ENCODE peak calls at places on chromosomes 7 and 10, in six cellular contexts. One of them, this sample, is unnamed.

GRCh38 chr10:12198156-12198555 is 2.2 kb downstream of the CDC123 start:
- DNase-seq in astrocyte of the spinal cord: no peak
- DNase-seq in HuH-7.5: no peak
- DNase-seq in PC-3: no peak
- DNase-seq in SJSA1: no peak
- DNase-seq in EH: no peak
- DNase-seq in this sample: no peak

GRCh38 chr10:87761892-87762291 is 56.1 kb downstream of the ATAD1 start:
- DNase-seq in astrocyte of the spinal cord: peak; percentile 69
- DNase-seq in HuH-7.5: no peak
- DNase-seq in PC-3: peak; percentile 65
- DNase-seq in SJSA1: peak; percentile 22
- DNase-seq in EH: peak; percentile 77
- DNase-seq in this sample: peak; percentile 37

GRCh38 chr7:98250789-98251188 is 1.2 kb downstream of the TECPR1 start:
- DNase-seq in astrocyte of the spinal cord: no peak
- DNase-seq in HuH-7.5: no peak
- DNase-seq in PC-3: peak; percentile 21
- DNase-seq in SJSA1: no peak
- DNase-seq in EH: no peak
- DNase-seq in this sample: peak; percentile 43

GRCh38 chr7:118969370-118969769 is 744.9 kb downstream of the ANKRD7 start:
- DNase-seq in astrocyte of the spinal cord: no peak
- DNase-seq in HuH-7.5: no peak
- DNase-seq in PC-3: no peak
- DNase-seq in SJSA1: no peak
- DNase-seq in EH: no peak
- DNase-seq in this sample: no peak

GRCh38 chr10:61464461-61465215 is 11.5 kb upstream of the TMEM26 start:
- DNase-seq in astrocyte of the spinal cord: peak; percentile 38
- DNase-seq in HuH-7.5: no peak
- DNase-seq in PC-3: peak; percentile 94
- DNase-seq in SJSA1: peak; percentile 20
- DNase-seq in EH: peak; percentile 86
- DNase-seq in this sample: peak; percentile 47

GRCh38 chr10:102120142-102120986 is at the start of gene LDB1:
- DNase-seq in astrocyte of the spinal cord: peak; percentile 80
- DNase-seq in HuH-7.5: peak; percentile 89
- DNase-seq in PC-3: peak; percentile 65
- DNase-seq in SJSA1: peak; percentile 86
- DNase-seq in EH: peak; percentile 87
- DNase-seq in this sample: peak; percentile 60

GRCh38 chr10:132360766-132361447 is 28.9 kb downstream of the LRRC27 start:
- DNase-seq in astrocyte of the spinal cord: no peak
- DNase-seq in HuH-7.5: peak; percentile 70
- DNase-seq in PC-3: no peak
- DNase-seq in SJSA1: no peak
- DNase-seq in EH: peak; percentile 13
- DNase-seq in this sample: no peak

GRCh38 chr10:112963835-112964234 is 13.8 kb downstream of the TCF7L2 start:
- DNase-seq in astrocyte of the spinal cord: no peak
- DNase-seq in HuH-7.5: no peak
- DNase-seq in PC-3: peak; percentile 41
- DNase-seq in SJSA1: peak; percentile 88
- DNase-seq in EH: peak; percentile 81
- DNase-seq in this sample: peak; percentile 43

GRCh38 chr10:66555061-66555460 is 370.8 kb upstream of the LRRTM3 start:
- DNase-seq in astrocyte of the spinal cord: peak; percentile 16
- DNase-seq in HuH-7.5: no peak
- DNase-seq in PC-3: no peak
- DNase-seq in SJSA1: no peak
- DNase-seq in EH: peak; percentile 4
- DNase-seq in this sample: no peak

GRCh38 chr10:110568055-110568735 is 700 bp downstream of the SMC3 start:
- DNase-seq in astrocyte of the spinal cord: peak; percentile 13
- DNase-seq in HuH-7.5: no peak
- DNase-seq in PC-3: peak; percentile 7
- DNase-seq in SJSA1: peak; percentile 97
- DNase-seq in EH: peak; percentile 44
- DNase-seq in this sample: no peak

GRCh38 chr10:21334891-21335696 is 190.4 kb downstream of the SKIDA1 start:
- DNase-seq in astrocyte of the spinal cord: peak; percentile 90
- DNase-seq in HuH-7.5: no peak
- DNase-seq in PC-3: peak; percentile 91
- DNase-seq in SJSA1: peak; percentile 74
- DNase-seq in EH: peak; percentile 89
- DNase-seq in this sample: peak; percentile 88

GRCh38 chr10:96374639-96374984 is 15.8 kb upstream of the OPALIN start:
- DNase-seq in astrocyte of the spinal cord: no peak
- DNase-seq in HuH-7.5: peak; percentile 36
- DNase-seq in PC-3: no peak
- DNase-seq in SJSA1: no peak
- DNase-seq in EH: no peak
- DNase-seq in this sample: no peak

GRCh38 chr10:51485668-51486067 is 213.7 kb downstream of the CSTF2T start:
- DNase-seq in astrocyte of the spinal cord: no peak
- DNase-seq in HuH-7.5: no peak
- DNase-seq in PC-3: no peak
- DNase-seq in SJSA1: no peak
- DNase-seq in EH: no peak
- DNase-seq in this sample: no peak

GRCh38 chr7:98107313-98107691 is 640 bp downstream of the LMTK2 start:
- DNase-seq in astrocyte of the spinal cord: no peak
- DNase-seq in HuH-7.5: no peak
- DNase-seq in PC-3: peak; percentile 9
- DNase-seq in SJSA1: no peak
- DNase-seq in EH: peak; percentile 22
- DNase-seq in this sample: no peak

GRCh38 chr7:70417061-70417655 is 714.8 kb upstream of the GALNT17 start:
- DNase-seq in astrocyte of the spinal cord: no peak
- DNase-seq in HuH-7.5: no peak
- DNase-seq in PC-3: no peak
- DNase-seq in SJSA1: no peak
- DNase-seq in EH: no peak
- DNase-seq in this sample: no peak

GRCh38 chr10:102927311-102928010 is 9.4 kb downstream of the CNNM2 start:
- DNase-seq in astrocyte of the spinal cord: no peak
- DNase-seq in HuH-7.5: no peak
- DNase-seq in PC-3: no peak
- DNase-seq in SJSA1: peak; percentile 64
- DNase-seq in EH: no peak
- DNase-seq in this sample: no peak

GRCh38 chr10:60291354-60291930 is 98.2 kb downstream of the ANK3 start:
- DNase-seq in astrocyte of the spinal cord: peak; percentile 47
- DNase-seq in HuH-7.5: no peak
- DNase-seq in PC-3: no peak
- DNase-seq in SJSA1: no peak
- DNase-seq in EH: no peak
- DNase-seq in this sample: no peak

GRCh38 chr7:12968836-12969422 is 281.5 kb downstream of the ARL4A start:
- DNase-seq in astrocyte of the spinal cord: no peak
- DNase-seq in HuH-7.5: no peak
- DNase-seq in PC-3: no peak
- DNase-seq in SJSA1: no peak
- DNase-seq in EH: no peak
- DNase-seq in this sample: no peak

GRCh38 chr7:96527133-96527827 is 182.4 kb downstream of the SEM1 start:
- DNase-seq in astrocyte of the spinal cord: no peak
- DNase-seq in HuH-7.5: no peak
- DNase-seq in PC-3: no peak
- DNase-seq in SJSA1: no peak
- DNase-seq in EH: no peak
- DNase-seq in this sample: no peak

GRCh38 chr10:88932539-88933256 is 19.9 kb downstream of the ACTA2 start:
- DNase-seq in astrocyte of the spinal cord: peak; percentile 78
- DNase-seq in HuH-7.5: peak; percentile 36
- DNase-seq in PC-3: peak; percentile 86
- DNase-seq in SJSA1: peak; percentile 69
- DNase-seq in EH: peak; percentile 94
- DNase-seq in this sample: peak; percentile 58

GRCh38 chr7:115297651-115298050 is 375.8 kb downstream of the MDFIC start:
- DNase-seq in astrocyte of the spinal cord: peak; percentile 76
- DNase-seq in HuH-7.5: no peak
- DNase-seq in PC-3: peak; percentile 39
- DNase-seq in SJSA1: peak; percentile 38
- DNase-seq in EH: peak; percentile 71
- DNase-seq in this sample: peak; percentile 56

GRCh38 chr7:128879461-128879938 is 16.8 kb downstream of the ATP6V1F start:
- DNase-seq in astrocyte of the spinal cord: no peak
- DNase-seq in HuH-7.5: no peak
- DNase-seq in PC-3: peak; percentile 9
- DNase-seq in SJSA1: no peak
- DNase-seq in EH: no peak
- DNase-seq in this sample: no peak

GRCh38 chr10:11118696-11119095 is 101.0 kb downstream of the CELF2 start:
- DNase-seq in astrocyte of the spinal cord: no peak
- DNase-seq in HuH-7.5: no peak
- DNase-seq in PC-3: no peak
- DNase-seq in SJSA1: no peak
- DNase-seq in EH: no peak
- DNase-seq in this sample: no peak

GRCh38 chr10:52423369-52423768 is 109.3 kb downstream of the DKK1 start:
- DNase-seq in astrocyte of the spinal cord: no peak
- DNase-seq in HuH-7.5: no peak
- DNase-seq in PC-3: peak; percentile 64
- DNase-seq in SJSA1: no peak
- DNase-seq in EH: no peak
- DNase-seq in this sample: no peak

GRCh38 chr10:26952094-26952493 is 91.3 kb upstream of the ABI1 start:
- DNase-seq in astrocyte of the spinal cord: no peak
- DNase-seq in HuH-7.5: no peak
- DNase-seq in PC-3: no peak
- DNase-seq in SJSA1: no peak
- DNase-seq in EH: no peak
- DNase-seq in this sample: no peak

GRCh38 chr10:92691591-92692084 is 1.9 kb downstream of the HHEX start:
- DNase-seq in astrocyte of the spinal cord: no peak
- DNase-seq in HuH-7.5: no peak
- DNase-seq in PC-3: no peak
- DNase-seq in SJSA1: no peak
- DNase-seq in EH: no peak
- DNase-seq in this sample: no peak